ENCODE peak calls at places on chromosomes 12 and 14, in five cellular contexts. O, Y, B, I and S are unnamed samples.

GRCh38 chr14:74785056-74785613 is 22.0 kb downstream of the YLPM1 start:
- DNase-seq in Y (no peak), B (no peak), O (no peak), I (no peak), S (no peak)

GRCh38 chr12:53710098-53710497 is 17.2 kb downstream of the CALCOCO1 start:
- DNase-seq in I (no peak), Y (no peak), B (no peak), O (no peak), S (no peak)

GRCh38 chr12:130983328-130984017 is 29.8 kb downstream of the ADGRD1 start:
- DNase-seq in Y (no peak), I (no peak), B (no peak), O (no peak), S (no peak)

GRCh38 chr12:115240251-115240650 is 556.3 kb upstream of the TBX3 start:
- DNase-seq in I (no peak), Y (no peak), B (no peak), O (no peak), S (no peak)

GRCh38 chr14:78070344-78070743 is 99.8 kb upstream of the NRXN3 start:
- DNase-seq in I (no peak), B (no peak), O (no peak), Y (no peak), S (no peak)

GRCh38 chr14:100333867-100334266 is 10.7 kb downstream of the SLC25A47 start:
- DNase-seq in O (no peak), Y (no peak), B (no peak), I (no peak), S (no peak)

GRCh38 chr14:93825235-93825553 is 36.9 kb upstream of the PRIMA1 start:
- DNase-seq in B (no peak), I (no peak), O (no peak), Y (no peak), S (no peak)

GRCh38 chr14:73188501-73188903 is 48.8 kb upstream of the PAPLN start:
- DNase-seq in O (no peak), Y (no peak), B (no peak), I (no peak), S (no peak)

GRCh38 chr12:70948976-70949336 is 28.4 kb upstream of the PTPRR start:
- DNase-seq in B (no peak), O (no peak), I (no peak), Y (no peak), S (no peak)

GRCh38 chr14:93648440-93649168 is 139.7 kb downstream of the PRIMA1 start:
- DNase-seq in O (no peak), B (peak), I (peak), Y (no peak), S (peak)

GRCh38 chr12:131929530-131930456 is 717 bp downstream of the PUS1 start:
- DNase-seq in I (peak), O (no peak), B (peak), Y (peak), S (peak)

GRCh38 chr14:23434488-23435219 is 806 bp downstream of the MYH7 start:
- DNase-seq in I (no peak), Y (no peak), O (peak), B (no peak), S (no peak)

GRCh38 chr14:54108481-54109471 is 152.2 kb upstream of the BMP4 start:
- DNase-seq in O (no peak), B (no peak), I (no peak), Y (peak), S (no peak)

GRCh38 chr12:111439657-111440151 is 34.0 kb downstream of the SH2B3 start:
- DNase-seq in B (no peak), O (no peak), Y (no peak), I (no peak), S (no peak)

GRCh38 chr12:42574879-42575278 is 14.7 kb downstream of the PRICKLE1 start:
- DNase-seq in I (no peak), Y (no peak), B (no peak), O (no peak), S (no peak)

GRCh38 chr14:38948576-38948975 is 154.5 kb downstream of the SEC23A start:
- DNase-seq in O (no peak), B (no peak), I (no peak), Y (no peak), S (no peak)

GRCh38 chr14:23172096-23172495 is 11.4 kb downstream of the SLC7A8 start:
- DNase-seq in O (no peak), B (no peak), Y (no peak), I (no peak), S (no peak)

GRCh38 chr12:117874842-117875434 is 93.9 kb downstream of the KSR2 start:
- DNase-seq in I (peak), B (peak), O (peak), Y (peak), S (peak)

GRCh38 chr12:47767197-47767724 is 5.8 kb upstream of the SLC48A1 start:
- DNase-seq in O (peak), I (peak), B (peak), Y (no peak), S (peak)

GRCh38 chr12:120266180-120266535 is 628 bp upstream of the PXN start:
- DNase-seq in O (no peak), Y (no peak), I (no peak), B (no peak), S (no peak)

GRCh38 chr14:103113303-103113702 is 10.0 kb upstream of the TNFAIP2 start:
- DNase-seq in Y (no peak), B (no peak), I (no peak), O (no peak), S (no peak)

GRCh38 chr12:71558445-71558844 is 105.2 kb downstream of the ZFC3H1 start:
- DNase-seq in B (no peak), I (no peak), Y (no peak), O (no peak), S (no peak)

GRCh38 chr12:48105321-48105866 is 485 bp downstream of the SENP1 start:
- DNase-seq in O (no peak), Y (no peak), I (peak), B (peak), S (peak)

GRCh38 chr14:95770777-95771176 is 56.9 kb upstream of the TCL1A start:
- DNase-seq in I (no peak), B (no peak), O (no peak), Y (no peak), S (no peak)

GRCh38 chr12:52023182-52023975 is 16.6 kb downstream of the TAMALIN start:
- DNase-seq in I (peak), O (peak), B (peak), Y (peak), S (peak)

GRCh38 chr14:58873228-58873953 is 235.6 kb downstream of the DACT1 start:
- DNase-seq in Y (no peak), O (no peak), B (no peak), I (no peak), S (no peak)

GRCh38 chr14:61192970-61193369 is 88.2 kb downstream of the TMEM30B start:
- DNase-seq in B (no peak), Y (no peak), I (no peak), O (no peak), S (no peak)

GRCh38 chr12:75488553-75488952 is 8.0 kb downstream of the GLIPR1 start:
- DNase-seq in B (peak), Y (peak), I (peak), O (no peak), S (peak)

GRCh38 chr12:59077153-59077930 is 157.0 kb upstream of the LRIG3 start:
- DNase-seq in O (peak), I (no peak), Y (no peak), B (no peak), S (peak)

GRCh38 chr12:100128509-100128908 is 14.2 kb downstream of the BLTP3B start:
- DNase-seq in B (peak), Y (no peak), O (no peak), I (peak), S (peak)

GRCh38 chr12:113120670-113121370 is 14.7 kb downstream of the RASAL1 start:
- DNase-seq in I (no peak), B (no peak), O (no peak), Y (no peak), S (no peak)

GRCh38 chr14:95285566-95285965 is 34.1 kb downstream of the CLMN start:
- DNase-seq in O (no peak), I (no peak), B (no peak), Y (no peak), S (no peak)

GRCh38 chr12:153080-153746 is 60.7 kb downstream of the SLC6A12 start:
- DNase-seq in Y (peak), B (peak), I (peak), O (peak), S (peak)

GRCh38 chr14:70716958-70717357 is 75.2 kb downstream of the TTC9 start:
- DNase-seq in B (no peak), O (no peak), Y (no peak), I (no peak), S (no peak)
- H3K27ac ChIP-seq in B (no peak), O (no peak), Y (no peak), I (peak), S (no peak)

DNA sequence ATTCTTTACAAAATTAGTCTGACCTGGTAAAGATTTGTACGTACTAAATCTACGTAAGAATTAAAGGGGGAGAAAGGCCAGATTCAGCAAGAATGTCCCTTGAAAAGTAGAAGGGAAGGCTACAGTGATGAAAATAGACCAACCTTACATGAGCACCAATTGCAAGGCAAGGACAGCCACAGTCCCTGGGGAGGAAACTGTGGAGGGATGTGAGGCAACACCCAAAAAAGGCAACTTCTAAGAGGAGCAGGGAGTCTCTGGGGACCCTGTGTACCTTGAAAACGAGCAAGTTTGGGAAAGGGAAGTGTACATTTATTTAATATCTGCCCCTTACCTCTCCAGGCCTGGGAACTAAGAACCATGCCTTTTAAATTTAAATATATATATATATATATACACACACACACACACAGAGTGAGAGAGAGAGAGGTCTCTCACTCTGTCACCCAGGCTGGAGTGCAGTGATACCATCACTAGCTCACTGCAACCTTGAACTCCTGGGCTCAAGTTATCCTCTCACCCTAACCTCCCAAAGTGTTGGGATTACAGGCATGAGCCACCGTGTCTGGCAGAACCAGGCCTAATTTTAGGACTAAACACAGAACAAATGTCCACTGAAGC is 56.4 kb downstream of the TMCC3 start:
- DNase-seq in I (no peak), B (no peak), Y (no peak), O (no peak), S (no peak)
- H3K27ac ChIP-seq in I (no peak), B (no peak), Y (peak), O (no peak), S (no peak)

GRCh38 chr12:9237286-9237685 is 29.1 kb upstream of the PZP start:
- DNase-seq in Y (no peak), I (no peak), O (no peak), B (no peak), S (no peak)
- H3K27ac ChIP-seq in Y (no peak), I (no peak), O (no peak), B (no peak), S (no peak)

GRCh38 chr12:104526320-104526719 is 69.6 kb downstream of the CHST11 start:
- DNase-seq in Y (no peak), O (no peak), I (no peak), B (no peak), S (peak)
- H3K27ac ChIP-seq in Y (no peak), O (no peak), I (no peak), B (no peak), S (peak)

DNA sequence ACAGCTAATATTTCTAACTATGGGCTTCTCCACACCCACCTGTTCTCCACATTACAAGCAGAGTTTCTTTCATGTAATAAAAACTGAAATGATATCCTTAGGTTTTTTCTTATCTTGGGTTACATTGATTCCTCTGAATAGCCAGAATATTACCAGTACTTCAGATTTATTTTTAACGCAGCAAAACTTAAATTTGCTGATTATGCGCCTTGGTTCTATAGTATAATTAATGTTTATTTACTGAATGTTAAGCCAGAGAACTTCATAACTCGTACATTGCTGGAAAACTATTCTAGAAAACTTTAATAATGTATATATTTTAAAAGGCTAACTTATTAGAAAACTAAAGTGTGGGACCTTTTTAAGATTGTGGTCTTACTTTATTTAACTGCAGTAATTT is 577.2 kb downstream of the PRKD1 start:
- DNase-seq in Y (no peak), B (no peak), O (no peak), I (no peak), S (no peak)
- H3K27ac ChIP-seq in Y (no peak), B (no peak), O (no peak), I (no peak), S (no peak)

GRCh38 chr14:101731187-101732080 is 30.1 kb upstream of the PPP2R5C start:
- DNase-seq in I (peak), Y (peak), O (peak), B (peak), S (no peak)
- H3K27ac ChIP-seq in I (peak), Y (peak), O (peak), B (peak), S (no peak)